ENCODE peak calls at places on chromosomes 1 and 21, in seven cellular contexts. Q is WTC11; T is neural progenitor cell; Y is CD8-positive, alpha-beta T cell; B is progenitor cell of endocrine pancreas; D is RWPE1; M is HFFc6. P is an unnamed sample.

GRCh38 chr1:228980232-228980969 is 245.1 kb downstream of the RHOU start:
- DNase-seq in Q (no peak), T (no peak), Y (no peak), B (no peak), D (no peak), M (no peak), P (no peak)

GRCh38 chr1:8460132-8460544 is 142.2 kb downstream of the SLC45A1 start:
- DNase-seq in Q (peak), T (peak), Y (no peak), B (no peak), D (no peak), M (no peak), P (no peak)

GRCh38 chr1:199453731-199454130 is 573.8 kb upstream of the NR5A2 start:
- DNase-seq in Q (no peak), T (no peak), Y (no peak), B (no peak), D (no peak), M (no peak), P (no peak)

GRCh38 chr1:44284184-44284583 is 70.9 kb downstream of the ERI3 start:
- DNase-seq in Q (no peak), T (no peak), Y (no peak), B (no peak), D (no peak), M (no peak), P (no peak)

GRCh38 chr1:187409341-187409740 is 580.6 kb downstream of the PLA2G4A start:
- DNase-seq in Q (no peak), T (no peak), Y (no peak), B (no peak), D (no peak), M (no peak), P (no peak)

GRCh38 chr1:46094454-46094853 is 38.0 kb downstream of the PIK3R3 start:
- DNase-seq in Q (no peak), T (no peak), Y (no peak), B (no peak), D (no peak), M (no peak), P (peak)

GRCh38 chr1:32775640-32776337 is 41.4 kb downstream of the YARS1 start:
- DNase-seq in Q (no peak), T (no peak), Y (no peak), B (no peak), D (no peak), M (peak), P (no peak)

GRCh38 chr1:229452956-229453801 is 19.3 kb upstream of the ACTA1 start:
- DNase-seq in Q (no peak), T (peak), Y (no peak), B (no peak), D (no peak), M (peak), P (no peak)

GRCh38 chr1:6785318-6785712 is at the start of gene CAMTA1:
- DNase-seq in Q (no peak), T (no peak), Y (no peak), B (no peak), D (no peak), M (no peak), P (no peak)

GRCh38 chr1:21175324-21175669 is 1.4 kb downstream of the EIF4G3 start:
- DNase-seq in Q (no peak), T (no peak), Y (no peak), B (no peak), D (no peak), M (no peak), P (no peak)

GRCh38 chr1:104945406-104945805 is 1195.7 kb downstream of the AMY1C start:
- DNase-seq in Q (no peak), T (no peak), Y (no peak), B (no peak), D (no peak), M (no peak), P (no peak)

GRCh38 chr1:31788825-31789256 is 24.7 kb upstream of the ADGRB2 start:
- DNase-seq in Q (no peak), T (no peak), Y (no peak), B (no peak), D (peak), M (peak), P (no peak)

GRCh38 chr1:224223819-224224714 is 41.0 kb downstream of the DEGS1 start:
- DNase-seq in Q (no peak), T (no peak), Y (no peak), B (no peak), D (peak), M (peak), P (peak)

GRCh38 chr1:226988337-226988672 is 48.2 kb downstream of the COQ8A start:
- DNase-seq in Q (no peak), T (peak), Y (no peak), B (no peak), D (no peak), M (no peak), P (no peak)

GRCh38 chr1:179141592-179142244 is 59.8 kb downstream of the TOR3A start:
- DNase-seq in Q (no peak), T (peak), Y (no peak), B (no peak), D (peak), M (peak), P (no peak)

GRCh38 chr1:67716800-67717199 is 31.8 kb downstream of the GADD45A start:
- DNase-seq in Q (no peak), T (no peak), Y (no peak), B (no peak), D (peak), M (peak), P (no peak)

GRCh38 chr21:43879348-43880110 is 14.5 kb downstream of the AGPAT3 start:
- DNase-seq in Q (no peak), T (no peak), Y (no peak), B (no peak), D (no peak), M (no peak), P (no peak)

GRCh38 chr1:2934642-2935081 is 86.6 kb upstream of the ACTRT2 start:
- DNase-seq in Q (no peak), T (no peak), Y (no peak), B (no peak), D (no peak), M (no peak), P (no peak)

GRCh38 chr1:202002447-202002846 is 7.9 kb upstream of the ELF3 start:
- DNase-seq in Q (no peak), T (no peak), Y (no peak), B (no peak), D (no peak), M (no peak), P (no peak)

GRCh38 chr1:234611153-234611798 is 1.3 kb upstream of the IRF2BP2 start:
- DNase-seq in Q (no peak), T (peak), Y (no peak), B (no peak), D (no peak), M (peak), P (no peak)

GRCh38 chr1:175400811-175401210 is 208.2 kb upstream of the KIAA0040 start:
- DNase-seq in Q (no peak), T (no peak), Y (no peak), B (no peak), D (no peak), M (no peak), P (no peak)

GRCh38 chr1:78303620-78304019 is 187.2 kb upstream of the PTGFR start:
- DNase-seq in Q (no peak), T (no peak), Y (no peak), B (no peak), D (peak), M (peak), P (peak)

GRCh38 chr21:38817371-38818335 is 11.9 kb downstream of the ETS2 start:
- DNase-seq in Q (no peak), T (no peak), Y (no peak), B (no peak), D (peak), M (peak), P (no peak)

GRCh38 chr1:109823543-109824348 is 60.0 kb upstream of the EPS8L3 start:
- DNase-seq in Q (no peak), T (no peak), Y (no peak), B (no peak), D (no peak), M (peak), P (no peak)

GRCh38 chr1:44721521-44722361 is 9.2 kb downstream of the RNU5D-1 start:
- DNase-seq in Q (no peak), T (no peak), Y (peak), B (no peak), D (peak), M (peak), P (peak)

GRCh38 chr1:11653101-11653601 is 1.1 kb downstream of the FBXO2 start:
- DNase-seq in Q (peak), T (peak), Y (no peak), B (no peak), D (peak), M (no peak), P (no peak)

GRCh38 chr1:154483941-154484803 is 17.8 kb upstream of the TDRD10 start:
- DNase-seq in Q (no peak), T (no peak), Y (no peak), B (no peak), D (peak), M (peak), P (peak)

GRCh38 chr1:59625388-59625787 is 189.4 kb upstream of the HOOK1 start:
- DNase-seq in Q (no peak), T (no peak), Y (no peak), B (no peak), D (no peak), M (no peak), P (no peak)

GRCh38 chr1:24803220-24803619 is 58.0 kb downstream of the CLIC4 start:
- DNase-seq in Q (no peak), T (no peak), Y (no peak), B (no peak), D (no peak), M (no peak), P (no peak)

GRCh38 chr21:15552914-15553491 is 176.8 kb upstream of the USP25 start:
- DNase-seq in Q (no peak), T (no peak), Y (no peak), B (no peak), D (peak), M (peak), P (peak)
- TF ChIP-seq CTCF in Q (peak), T (peak), Y (peak), B (peak), D (peak), M (peak), P (peak)

GRCh38 chr1:115718011-115718754 is 50.3 kb downstream of the CASQ2 start:
- DNase-seq in Q (no peak), T (no peak), Y (no peak), B (no peak), D (no peak), M (no peak), P (no peak)
- TF ChIP-seq CTCF in Q (no peak), T (no peak), Y (no peak), B (peak), D (no peak), M (no peak), P (no peak)

GRCh38 chr21:45192332-45192731 is 95.4 kb downstream of the POFUT2 start:
- DNase-seq in Q (no peak), T (peak), Y (no peak), B (no peak), D (no peak), M (no peak), P (no peak)
- TF ChIP-seq CTCF in Q (no peak), T (peak), Y (no peak), B (no peak), D (no peak), M (peak), P (no peak)

DNA sequence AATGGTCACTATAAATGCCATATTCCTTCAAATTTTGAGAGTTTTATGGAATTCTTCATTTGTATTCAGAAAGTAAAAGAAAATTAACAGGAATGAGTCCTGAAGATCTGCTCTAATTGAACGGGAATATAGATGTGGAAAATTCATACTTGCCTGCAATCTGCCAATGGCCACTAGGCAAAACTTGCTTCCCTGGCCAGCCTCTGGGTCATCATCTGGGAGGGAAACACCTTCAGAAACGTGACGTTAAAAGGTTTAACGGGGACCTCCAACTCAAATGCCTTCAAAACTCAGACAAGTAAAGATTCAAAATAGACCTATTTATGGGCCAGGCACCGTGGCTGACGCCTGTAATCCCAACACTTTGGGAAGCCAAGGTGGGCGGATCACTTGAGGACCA is 21.7 kb upstream of the CTSK start:
- DNase-seq in Q (no peak), T (peak), Y (no peak), B (no peak), D (no peak), M (no peak), P (no peak)
- TF ChIP-seq CTCF in Q (no peak), T (peak), Y (no peak), B (peak), D (peak), M (peak), P (peak)

GRCh38 chr1:62175568-62176179 is 19.0 kb upstream of the L1TD1 start:
- DNase-seq in Q (peak), T (peak), Y (no peak), B (no peak), D (peak), M (peak), P (no peak)
- TF ChIP-seq CTCF in Q (peak), T (peak), Y (peak), B (peak), D (peak), M (peak), P (peak)

GRCh38 chr1:959730-960039 is 629 bp upstream of the NOC2L start:
- DNase-seq in Q (no peak), T (no peak), Y (no peak), B (no peak), D (no peak), M (no peak), P (no peak)

GRCh38 chr1:960371-961131 is at the start of gene KLHL17:
- DNase-seq in Q (peak), T (peak), Y (peak), B (peak), D (peak), M (peak), P (no peak)

GRCh38 chr1:956636-957035 is 2.4 kb downstream of the NOC2L start:
- DNase-seq in Q (no peak), T (no peak), Y (no peak), B (no peak), D (no peak), M (no peak), P (no peak)

GRCh38 chr1:961132-961652 is 808 bp downstream of the KLHL17 start:
- DNase-seq in Q (no peak), T (peak), Y (no peak), B (no peak), D (no peak), M (no peak), P (no peak)

GRCh38 chr1:958823-959729 is at the start of gene NOC2L:
- DNase-seq in Q (peak), T (peak), Y (peak), B (peak), D (peak), M (peak), P (no peak)
- TF ChIP-seq CTCF in Q (no peak), T (no peak), Y (no peak), B (no peak), D (no peak), M (no peak), P (no peak)